ENCODE peak calls at places on chromosomes 13 and 19, in five cellular contexts. One of them, this sample, is unnamed.

GRCh38 chr19:29013325-29013724 is 199.6 kb downstream of the UQCRFS1 start:
- DNase-seq in CD8-positive, alpha-beta memory T cell: no peak
- DNase-seq in GM23338: peak; percentile 53
- DNase-seq in CD8-positive, alpha-beta T cell: no peak
- DNase-seq in tibial nerve: no peak
- DNase-seq in this sample: no peak

GRCh38 chr13:33150146-33150545 is 133.9 kb downstream of the KL start:
- DNase-seq in GM23338: no peak
- DNase-seq in tibial nerve: no peak
- DNase-seq in CD8-positive, alpha-beta memory T cell: no peak
- DNase-seq in CD8-positive, alpha-beta T cell: no peak
- DNase-seq in this sample: no peak

GRCh38 chr19:16293133-16294085 is 31.2 kb upstream of the KLF2 start:
- DNase-seq in CD8-positive, alpha-beta memory T cell: no peak
- DNase-seq in GM23338: no peak
- DNase-seq in tibial nerve: peak; percentile 87
- DNase-seq in CD8-positive, alpha-beta T cell: no peak
- DNase-seq in this sample: peak; percentile 91

GRCh38 chr19:3687774-3688706 is 12.2 kb downstream of the PIP5K1C start:
- DNase-seq in GM23338: peak; percentile 71
- DNase-seq in CD8-positive, alpha-beta T cell: peak; percentile 32
- DNase-seq in CD8-positive, alpha-beta memory T cell: peak; percentile 20
- DNase-seq in tibial nerve: no peak
- DNase-seq in this sample: no peak

GRCh38 chr13:22793598-22794134 is 387.1 kb upstream of the SGCG start:
- DNase-seq in CD8-positive, alpha-beta memory T cell: no peak
- DNase-seq in GM23338: peak; percentile 28
- DNase-seq in CD8-positive, alpha-beta T cell: no peak
- DNase-seq in tibial nerve: no peak
- DNase-seq in this sample: no peak

GRCh38 chr13:67916650-67917049 is 686.5 kb upstream of the PCDH9 start:
- DNase-seq in tibial nerve: no peak
- DNase-seq in CD8-positive, alpha-beta T cell: no peak
- DNase-seq in GM23338: no peak
- DNase-seq in CD8-positive, alpha-beta memory T cell: no peak
- DNase-seq in this sample: no peak

GRCh38 chr19:23823952-23824389 is 65.3 kb upstream of the ZNF681 start:
- DNase-seq in CD8-positive, alpha-beta T cell: no peak
- DNase-seq in GM23338: peak; percentile 79
- DNase-seq in CD8-positive, alpha-beta memory T cell: no peak
- DNase-seq in tibial nerve: no peak
- DNase-seq in this sample: no peak

GRCh38 chr13:51532736-51533197 is 51.5 kb upstream of the WDFY2 start:
- DNase-seq in CD8-positive, alpha-beta T cell: no peak
- DNase-seq in GM23338: peak; percentile 67
- DNase-seq in CD8-positive, alpha-beta memory T cell: no peak
- DNase-seq in tibial nerve: no peak
- DNase-seq in this sample: no peak

GRCh38 chr19:44765949-44766335 is 11.7 kb upstream of the CBLC start:
- DNase-seq in tibial nerve: no peak
- DNase-seq in CD8-positive, alpha-beta T cell: no peak
- DNase-seq in GM23338: no peak
- DNase-seq in CD8-positive, alpha-beta memory T cell: no peak
- DNase-seq in this sample: no peak

GRCh38 chr13:71255633-71256032 is 611.4 kb downstream of the DACH1 start:
- DNase-seq in CD8-positive, alpha-beta T cell: no peak
- DNase-seq in tibial nerve: no peak
- DNase-seq in CD8-positive, alpha-beta memory T cell: no peak
- DNase-seq in GM23338: no peak
- DNase-seq in this sample: no peak

DNA sequence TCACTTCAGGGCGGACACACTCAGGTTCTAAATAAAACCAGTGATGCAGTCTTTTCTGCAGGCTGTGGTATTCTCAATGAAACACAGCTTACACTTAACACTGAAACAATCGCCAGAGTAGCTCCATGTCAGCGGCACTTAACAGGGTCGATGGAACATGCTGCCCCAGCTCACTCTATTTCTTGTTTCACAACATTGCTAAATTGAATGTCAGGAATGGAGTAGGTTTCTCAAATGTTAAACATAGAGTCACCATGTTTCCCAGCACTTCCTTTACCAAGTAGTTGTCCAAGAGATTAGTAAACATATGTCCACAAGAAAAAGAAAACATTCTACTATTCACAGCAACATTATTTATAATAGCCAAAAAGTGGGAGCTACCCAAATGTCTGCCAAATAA is 306.9 kb downstream of the SLITRK6 start:
- DNase-seq in tibial nerve: no peak
- DNase-seq in CD8-positive, alpha-beta T cell: no peak
- DNase-seq in GM23338: no peak
- DNase-seq in CD8-positive, alpha-beta memory T cell: no peak
- DNase-seq in this sample: no peak
- H3K27ac ChIP-seq in tibial nerve: no peak overlapping the region
- H3K27ac ChIP-seq in CD8-positive, alpha-beta T cell: no peak overlapping the region
- H3K27ac ChIP-seq in GM23338: no peak overlapping the region
- H3K27ac ChIP-seq in CD8-positive, alpha-beta memory T cell: no peak overlapping the region
- H3K27ac ChIP-seq in this sample: no peak overlapping the region

GRCh38 chr13:41310963-41311606 is at the start of gene NAA16:
- DNase-seq in CD8-positive, alpha-beta T cell: peak; percentile 95
- DNase-seq in GM23338: peak; percentile 91
- DNase-seq in tibial nerve: peak; percentile 81
- DNase-seq in CD8-positive, alpha-beta memory T cell: peak; percentile 93
- DNase-seq in this sample: peak; percentile 92

GRCh38 chr13:41304551-41304950 is 6.5 kb upstream of the NAA16 start:
- DNase-seq in tibial nerve: no peak
- DNase-seq in CD8-positive, alpha-beta T cell: no peak
- DNase-seq in CD8-positive, alpha-beta memory T cell: no peak
- DNase-seq in GM23338: no peak
- DNase-seq in this sample: no peak

GRCh38 chr13:41306271-41307150 is 4.6 kb upstream of the NAA16 start:
- DNase-seq in tibial nerve: no peak
- DNase-seq in CD8-positive, alpha-beta memory T cell: no peak
- DNase-seq in GM23338: no peak
- DNase-seq in CD8-positive, alpha-beta T cell: no peak
- DNase-seq in this sample: peak; percentile 4

GRCh38 chr13:41311607-41312500 is 787 bp downstream of the NAA16 start:
- DNase-seq in CD8-positive, alpha-beta memory T cell: peak; percentile 62
- DNase-seq in tibial nerve: peak; percentile 35
- DNase-seq in CD8-positive, alpha-beta T cell: peak; percentile 46
- DNase-seq in GM23338: peak; percentile 49
- DNase-seq in this sample: peak; percentile 52

GRCh38 chr13:41308241-41308640 is 2.8 kb upstream of the NAA16 start:
- DNase-seq in CD8-positive, alpha-beta T cell: no peak
- DNase-seq in tibial nerve: no peak
- DNase-seq in CD8-positive, alpha-beta memory T cell: no peak
- DNase-seq in GM23338: no peak
- DNase-seq in this sample: no peak
- H3K27ac ChIP-seq in CD8-positive, alpha-beta T cell: no peak overlapping the region
- H3K27ac ChIP-seq in tibial nerve: no peak overlapping the region
- H3K27ac ChIP-seq in CD8-positive, alpha-beta memory T cell: no peak overlapping the region
- H3K27ac ChIP-seq in GM23338: no peak overlapping the region
- H3K27ac ChIP-seq in this sample: no peak overlapping the region

GRCh38 chr19:47490847-47491246 is 6.8 kb upstream of the KPTN start:
- DNase-seq in CD8-positive, alpha-beta memory T cell: no peak
- DNase-seq in CD8-positive, alpha-beta T cell: no peak
- DNase-seq in GM23338: no peak
- DNase-seq in tibial nerve: no peak
- DNase-seq in this sample: no peak
- H3K27ac ChIP-seq in CD8-positive, alpha-beta memory T cell: no peak overlapping the region
- H3K27ac ChIP-seq in CD8-positive, alpha-beta T cell: no peak overlapping the region
- H3K27ac ChIP-seq in GM23338: peak overlapping the region; percentile 63
- H3K27ac ChIP-seq in tibial nerve: peak overlapping the region; percentile 16
- H3K27ac ChIP-seq in this sample: no peak overlapping the region

GRCh38 chr13:46289260-46289955 is 77.7 kb downstream of the LRRC63 start:
- DNase-seq in CD8-positive, alpha-beta T cell: no peak
- DNase-seq in CD8-positive, alpha-beta memory T cell: no peak
- DNase-seq in GM23338: no peak
- DNase-seq in tibial nerve: no peak
- DNase-seq in this sample: no peak

GRCh38 chr13:46281779-46282178 is 70.1 kb downstream of the LRRC63 start:
- DNase-seq in GM23338: no peak
- DNase-seq in CD8-positive, alpha-beta T cell: no peak
- DNase-seq in tibial nerve: no peak
- DNase-seq in CD8-positive, alpha-beta memory T cell: no peak
- DNase-seq in this sample: no peak

GRCh38 chr13:46288570-46289259 is 77.0 kb downstream of the LRRC63 start:
- DNase-seq in tibial nerve: no peak
- DNase-seq in GM23338: peak; percentile 86
- DNase-seq in CD8-positive, alpha-beta T cell: no peak
- DNase-seq in CD8-positive, alpha-beta memory T cell: peak; percentile 57
- DNase-seq in this sample: no peak

DNA sequence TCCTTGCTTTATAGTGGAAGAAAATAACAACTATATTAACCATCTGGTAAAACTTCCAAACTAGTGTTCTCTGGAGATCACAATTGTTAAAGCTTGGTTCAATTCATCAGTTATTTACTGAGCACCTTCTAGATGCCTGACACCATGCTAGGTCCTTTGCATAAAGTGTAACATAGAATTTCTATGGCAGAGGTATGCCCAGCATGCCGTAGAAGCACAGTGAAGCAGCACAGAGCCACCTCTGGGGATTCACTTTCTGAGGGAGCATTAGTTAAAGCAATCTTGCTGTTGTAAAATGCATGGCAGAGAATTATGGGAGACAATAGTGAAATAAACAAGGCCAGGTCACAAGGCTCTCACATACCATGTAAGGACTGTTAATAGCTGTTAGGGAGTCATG is 75.2 kb downstream of the LRRC63 start:
- DNase-seq in CD8-positive, alpha-beta T cell: no peak
- DNase-seq in tibial nerve: no peak
- DNase-seq in CD8-positive, alpha-beta memory T cell: no peak
- DNase-seq in GM23338: peak; percentile 17
- DNase-seq in this sample: no peak
- H3K27ac ChIP-seq in CD8-positive, alpha-beta T cell: no peak overlapping the region
- H3K27ac ChIP-seq in tibial nerve: no peak overlapping the region
- H3K27ac ChIP-seq in CD8-positive, alpha-beta memory T cell: no peak overlapping the region
- H3K27ac ChIP-seq in GM23338: no peak overlapping the region
- H3K27ac ChIP-seq in this sample: no peak overlapping the region

DNA sequence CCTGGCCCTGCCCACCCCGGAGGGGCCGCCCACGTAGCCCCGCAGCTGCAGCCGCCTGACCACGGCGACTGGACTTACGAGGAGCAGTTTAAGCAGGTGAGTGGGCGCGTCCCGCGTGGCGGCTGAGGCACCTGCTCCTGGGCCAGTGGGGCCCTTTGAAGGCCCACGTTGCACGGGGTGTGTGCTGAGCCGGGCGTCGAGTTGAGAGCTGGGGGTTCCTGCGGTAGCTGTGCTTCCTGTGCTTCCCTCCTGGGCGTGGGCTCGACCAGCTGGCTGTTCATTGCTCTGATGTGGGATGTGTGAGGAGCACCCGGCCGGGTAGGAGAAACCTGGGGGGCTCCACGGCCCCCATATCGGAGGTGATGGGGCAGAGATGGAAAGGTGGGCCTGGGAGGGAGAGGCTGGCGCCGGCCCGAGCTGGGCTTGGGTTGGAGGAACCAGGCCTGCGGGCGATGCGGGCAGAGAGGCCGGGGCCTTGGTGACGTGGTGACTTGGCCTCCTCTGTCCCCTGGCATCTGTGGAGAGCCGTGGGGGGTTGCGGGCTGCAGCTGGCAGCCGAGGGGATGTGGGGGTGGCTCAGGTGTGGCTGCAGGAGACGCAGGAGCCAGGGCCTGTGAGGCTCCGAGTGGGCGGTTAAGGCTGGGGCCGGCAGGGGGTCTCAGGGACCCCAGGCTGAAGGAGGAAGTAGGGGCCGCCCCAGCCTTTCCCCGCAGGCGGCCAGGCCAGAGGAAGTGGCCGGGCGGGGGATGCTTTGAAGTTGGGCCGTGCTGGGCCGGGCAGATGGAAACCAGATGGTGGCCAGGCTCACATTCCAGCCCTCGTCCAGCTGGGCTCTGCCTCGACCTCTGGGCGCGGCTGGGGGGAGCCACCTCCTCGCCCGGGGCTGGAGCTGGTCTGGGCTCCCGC is 7.1 kb downstream of the ARID3A start:
- DNase-seq in GM23338: peak; percentile 74
- DNase-seq in CD8-positive, alpha-beta T cell: no peak
- DNase-seq in CD8-positive, alpha-beta memory T cell: peak; percentile 47
- DNase-seq in tibial nerve: peak; percentile 64
- DNase-seq in this sample: no peak
- H3K27ac ChIP-seq in GM23338: peak overlapping the region; percentile 63
- H3K27ac ChIP-seq in CD8-positive, alpha-beta T cell: no peak overlapping the region
- H3K27ac ChIP-seq in CD8-positive, alpha-beta memory T cell: no peak overlapping the region
- H3K27ac ChIP-seq in tibial nerve: peak overlapping the region; percentile 71
- H3K27ac ChIP-seq in this sample: no peak overlapping the region

GRCh38 chr13:66469745-66470144 is 760.4 kb downstream of the PCDH9 start:
- DNase-seq in GM23338: no peak
- DNase-seq in CD8-positive, alpha-beta T cell: no peak
- DNase-seq in CD8-positive, alpha-beta memory T cell: no peak
- DNase-seq in tibial nerve: no peak
- DNase-seq in this sample: no peak
- H3K27ac ChIP-seq in GM23338: no peak overlapping the region
- H3K27ac ChIP-seq in CD8-positive, alpha-beta T cell: no peak overlapping the region
- H3K27ac ChIP-seq in CD8-positive, alpha-beta memory T cell: no peak overlapping the region
- H3K27ac ChIP-seq in tibial nerve: no peak overlapping the region
- H3K27ac ChIP-seq in this sample: no peak overlapping the region

GRCh38 chr13:45166858-45167257 is 34.0 kb downstream of the KCTD4 start:
- DNase-seq in CD8-positive, alpha-beta T cell: no peak
- DNase-seq in tibial nerve: no peak
- DNase-seq in CD8-positive, alpha-beta memory T cell: no peak
- DNase-seq in GM23338: no peak
- DNase-seq in this sample: no peak
- H3K27ac ChIP-seq in CD8-positive, alpha-beta T cell: no peak overlapping the region
- H3K27ac ChIP-seq in tibial nerve: peak overlapping the region; percentile 66
- H3K27ac ChIP-seq in CD8-positive, alpha-beta memory T cell: no peak overlapping the region
- H3K27ac ChIP-seq in GM23338: no peak overlapping the region
- H3K27ac ChIP-seq in this sample: no peak overlapping the region

GRCh38 chr13:113468029-113468428 is 14.7 kb upstream of the ADPRHL1 start:
- DNase-seq in GM23338: no peak
- DNase-seq in CD8-positive, alpha-beta memory T cell: no peak
- DNase-seq in tibial nerve: no peak
- DNase-seq in CD8-positive, alpha-beta T cell: no peak
- DNase-seq in this sample: no peak
- H3K27ac ChIP-seq in GM23338: peak overlapping the region; percentile 6
- H3K27ac ChIP-seq in CD8-positive, alpha-beta memory T cell: no peak overlapping the region
- H3K27ac ChIP-seq in tibial nerve: no peak overlapping the region
- H3K27ac ChIP-seq in CD8-positive, alpha-beta T cell: no peak overlapping the region
- H3K27ac ChIP-seq in this sample: no peak overlapping the region

GRCh38 chr13:100767192-100767591 is 92.6 kb upstream of the TMTC4 start:
- DNase-seq in CD8-positive, alpha-beta T cell: no peak
- DNase-seq in CD8-positive, alpha-beta memory T cell: no peak
- DNase-seq in GM23338: no peak
- DNase-seq in tibial nerve: no peak
- DNase-seq in this sample: no peak
- H3K27ac ChIP-seq in CD8-positive, alpha-beta T cell: no peak overlapping the region
- H3K27ac ChIP-seq in CD8-positive, alpha-beta memory T cell: no peak overlapping the region
- H3K27ac ChIP-seq in GM23338: no peak overlapping the region
- H3K27ac ChIP-seq in tibial nerve: no peak overlapping the region
- H3K27ac ChIP-seq in this sample: no peak overlapping the region

This sample was measured in SJSA1.